ENCODE peak calls at places on chromosomes 16 and 17, in four cellular contexts. One of them, this sample, is unnamed. For H3K36me3 and H3K4me1, the result is how much of the 10 kb centered on the place peaks cover.

GRCh38 chr16:8505327-8505991 is 84.9 kb downstream of the TMEM114 start:
- DNase-seq in small intestine: peak
- DNase-seq in K562: no peak
- DNase-seq in fibroblast of lung: no peak
- DNase-seq in this sample: no peak

GRCh38 chr16:67199808-67200198 is 872 bp downstream of the ELMO3 start:
- DNase-seq in small intestine: peak
- DNase-seq in K562: no peak
- DNase-seq in fibroblast of lung: no peak
- DNase-seq in this sample: no peak

GRCh38 chr16:11356573-11357331 is 11.5 kb downstream of the RMI2 start:
- DNase-seq in small intestine: peak
- DNase-seq in K562: peak
- DNase-seq in fibroblast of lung: peak
- DNase-seq in this sample: peak

GRCh38 chr17:81641825-81642489 is 5.0 kb downstream of the TSPAN10 start:
- DNase-seq in small intestine: no peak
- DNase-seq in K562: no peak
- DNase-seq in fibroblast of lung: peak
- DNase-seq in this sample: no peak

GRCh38 chr17:45381001-45381400 is 51.7 kb downstream of the ARHGAP27 start:
- DNase-seq in small intestine: peak
- DNase-seq in K562: no peak
- DNase-seq in fibroblast of lung: no peak
- DNase-seq in this sample: no peak

GRCh38 chr17:64938925-64939474 is 19.7 kb upstream of the LRRC37A3 start:
- DNase-seq in small intestine: peak
- DNase-seq in K562: peak
- DNase-seq in fibroblast of lung: no peak
- DNase-seq in this sample: peak

GRCh38 chr16:89095401-89095974 is 1.8 kb downstream of the ACSF3 start:
- DNase-seq in small intestine: no peak
- DNase-seq in K562: no peak
- DNase-seq in fibroblast of lung: no peak
- DNase-seq in this sample: no peak

GRCh38 chr16:47461598-47462266 is 601 bp downstream of the PHKB start:
- DNase-seq in small intestine: peak
- DNase-seq in K562: peak
- DNase-seq in fibroblast of lung: peak
- DNase-seq in this sample: peak

GRCh38 chr17:9072626-9073339 is 51.5 kb downstream of the NTN1 start:
- DNase-seq in small intestine: peak
- DNase-seq in K562: no peak
- DNase-seq in fibroblast of lung: peak
- DNase-seq in this sample: no peak

GRCh38 chr16:80283450-80284392 is 257.1 kb upstream of the DYNLRB2 start:
- DNase-seq in small intestine: no peak
- DNase-seq in K562: no peak
- DNase-seq in fibroblast of lung: no peak
- DNase-seq in this sample: no peak

GRCh38 chr16:21589551-21589950 is 9.8 kb upstream of the METTL9 start:
- DNase-seq in small intestine: no peak
- DNase-seq in K562: no peak
- DNase-seq in fibroblast of lung: no peak
- DNase-seq in this sample: no peak

GRCh38 chr17:48102700-48103378 is 1.6 kb upstream of the CBX1 start:
- DNase-seq in small intestine: no peak
- DNase-seq in K562: no peak
- DNase-seq in fibroblast of lung: no peak
- DNase-seq in this sample: peak

GRCh38 chr17:36777118-36777517 is 160.2 kb upstream of the LHX1 start:
- DNase-seq in small intestine: no peak
- DNase-seq in K562: peak
- DNase-seq in fibroblast of lung: peak
- DNase-seq in this sample: peak

GRCh38 chr16:19607610-19608280 is 52.2 kb downstream of the VPS35L start:
- DNase-seq in small intestine: no peak
- DNase-seq in K562: no peak
- DNase-seq in fibroblast of lung: peak
- DNase-seq in this sample: no peak

GRCh38 chr16:48001306-48001885 is 154.4 kb downstream of the ABCC12 start:
- DNase-seq in small intestine: no peak
- DNase-seq in K562: no peak
- DNase-seq in fibroblast of lung: no peak
- DNase-seq in this sample: no peak

GRCh38 chr17:6465206-6466003 is 21.1 kb downstream of the PIMREG start:
- DNase-seq in small intestine: no peak
- DNase-seq in K562: no peak
- DNase-seq in fibroblast of lung: no peak
- DNase-seq in this sample: no peak

GRCh38 chr16:28166394-28167208 is 45.2 kb downstream of the XPO6 start:
- DNase-seq in small intestine: no peak
- DNase-seq in K562: no peak
- DNase-seq in fibroblast of lung: peak
- DNase-seq in this sample: no peak

GRCh38 chr16:72247821-72248253 is 75.9 kb upstream of the PMFBP1 start:
- DNase-seq in small intestine: no peak
- DNase-seq in K562: no peak
- DNase-seq in fibroblast of lung: peak
- DNase-seq in this sample: no peak

GRCh38 chr17:49209061-49209571 is 1.3 kb downstream of the GNGT2 start:
- DNase-seq in small intestine: no peak
- DNase-seq in K562: no peak
- DNase-seq in fibroblast of lung: no peak
- DNase-seq in this sample: no peak

GRCh38 chr17:41464682-41465081 is 2.5 kb downstream of the KRT32 start:
- DNase-seq in small intestine: peak
- DNase-seq in K562: no peak
- DNase-seq in fibroblast of lung: peak
- DNase-seq in this sample: no peak

GRCh38 chr17:19447085-19447583 is 36.1 kb downstream of the RNF112 start:
- DNase-seq in small intestine: peak
- DNase-seq in K562: peak
- DNase-seq in fibroblast of lung: peak
- DNase-seq in this sample: peak

GRCh38 chr17:44792276-44792675 is 33.5 kb downstream of the ADAM11 start:
- DNase-seq in small intestine: no peak
- DNase-seq in K562: no peak
- DNase-seq in fibroblast of lung: peak
- DNase-seq in this sample: no peak

GRCh38 chr17:10025976-10026785 is 121.1 kb upstream of the RCVRN start:
- DNase-seq in small intestine: no peak
- DNase-seq in K562: no peak
- DNase-seq in fibroblast of lung: no peak
- DNase-seq in this sample: no peak

GRCh38 chr16:22098538-22099255 is 6.4 kb downstream of the VWA3A start:
- DNase-seq in small intestine: peak
- DNase-seq in K562: peak
- DNase-seq in fibroblast of lung: peak
- DNase-seq in this sample: peak

GRCh38 chr16:70267516-70267915 is 15.8 kb upstream of the EXOSC6 start:
- DNase-seq in small intestine: peak
- DNase-seq in K562: peak
- DNase-seq in fibroblast of lung: peak
- DNase-seq in this sample: peak

GRCh38 chr17:75099881-75100595 is 9.7 kb upstream of the ARMC7 start:
- DNase-seq in small intestine: no peak
- DNase-seq in K562: no peak
- DNase-seq in fibroblast of lung: no peak
- DNase-seq in this sample: no peak

GRCh38 chr16:87581867-87582220 is 20.5 kb upstream of the JPH3 start:
- DNase-seq in small intestine: no peak
- DNase-seq in K562: peak
- DNase-seq in fibroblast of lung: peak
- DNase-seq in this sample: peak

GRCh38 chr16:71557299-71557698 is 19.6 kb downstream of the TAT start:
- DNase-seq in small intestine: no peak
- DNase-seq in K562: no peak
- DNase-seq in fibroblast of lung: no peak
- DNase-seq in this sample: no peak

GRCh38 chr17:57271821-57272220 is 15.5 kb downstream of the MSI2 start:
- DNase-seq in small intestine: no peak
- DNase-seq in K562: no peak
- DNase-seq in fibroblast of lung: no peak
- DNase-seq in this sample: no peak

GRCh38 chr16:19696312-19696711 is 21.7 kb downstream of the KNOP1 start:
- DNase-seq in small intestine: peak
- DNase-seq in K562: no peak
- DNase-seq in fibroblast of lung: peak
- DNase-seq in this sample: peak

GRCh38 chr17:40139566-40140058 is 725 bp upstream of the CASC3 start:
- DNase-seq in small intestine: no peak
- DNase-seq in K562: no peak
- DNase-seq in fibroblast of lung: no peak
- DNase-seq in this sample: peak

GRCh38 chr17:40150215-40150614 is 9.9 kb downstream of the CASC3 start:
- DNase-seq in small intestine: no peak
- DNase-seq in K562: no peak
- DNase-seq in fibroblast of lung: no peak
- DNase-seq in this sample: no peak

GRCh38 chr17:40148527-40148926 is 8.2 kb downstream of the CASC3 start:
- DNase-seq in small intestine: no peak
- DNase-seq in K562: no peak
- DNase-seq in fibroblast of lung: no peak
- DNase-seq in this sample: no peak

GRCh38 chr17:40145476-40145875 is 5.1 kb downstream of the CASC3 start:
- DNase-seq in small intestine: no peak
- DNase-seq in K562: no peak
- DNase-seq in fibroblast of lung: no peak
- DNase-seq in this sample: no peak
- H3K36me3 ChIP-seq in small intestine: under half
- H3K36me3 ChIP-seq in K562: half or more
- H3K36me3 ChIP-seq in fibroblast of lung: under half
- H3K36me3 ChIP-seq in this sample: half or more

GRCh38 chr17:59853168-59853918 is 39.4 kb downstream of the TUBD1 start:
- DNase-seq in small intestine: peak
- DNase-seq in K562: peak
- DNase-seq in fibroblast of lung: peak
- DNase-seq in this sample: peak
- H3K4me1 ChIP-seq in small intestine: under half
- H3K4me1 ChIP-seq in K562: under half
- H3K4me1 ChIP-seq in fibroblast of lung: under half
- H3K4me1 ChIP-seq in this sample: under half

GRCh38 chr16:16016388-16016964 is 67.1 kb downstream of the ABCC1 start:
- DNase-seq in small intestine: no peak
- DNase-seq in K562: no peak
- DNase-seq in fibroblast of lung: no peak
- DNase-seq in this sample: no peak
- H3K36me3 ChIP-seq in small intestine: under half
- H3K36me3 ChIP-seq in K562: half or more
- H3K36me3 ChIP-seq in fibroblast of lung: under half
- H3K36me3 ChIP-seq in this sample: under half

GRCh38 chr17:27496005-27496404 is 39.8 kb downstream of the KSR1 start:
- DNase-seq in small intestine: no peak
- DNase-seq in K562: no peak
- DNase-seq in fibroblast of lung: no peak
- DNase-seq in this sample: no peak

GRCh38 chr17:27498615-27499316 is 42.5 kb downstream of the KSR1 start:
- DNase-seq in small intestine: no peak
- DNase-seq in K562: no peak
- DNase-seq in fibroblast of lung: no peak
- DNase-seq in this sample: no peak

GRCh38 chr17:27496971-27497370 is 40.7 kb downstream of the KSR1 start:
- DNase-seq in small intestine: no peak
- DNase-seq in K562: no peak
- DNase-seq in fibroblast of lung: no peak
- DNase-seq in this sample: no peak

GRCh38 chr17:27496501-27496943 is 40.3 kb downstream of the KSR1 start:
- DNase-seq in small intestine: peak
- DNase-seq in K562: no peak
- DNase-seq in fibroblast of lung: no peak
- DNase-seq in this sample: no peak

DNA sequence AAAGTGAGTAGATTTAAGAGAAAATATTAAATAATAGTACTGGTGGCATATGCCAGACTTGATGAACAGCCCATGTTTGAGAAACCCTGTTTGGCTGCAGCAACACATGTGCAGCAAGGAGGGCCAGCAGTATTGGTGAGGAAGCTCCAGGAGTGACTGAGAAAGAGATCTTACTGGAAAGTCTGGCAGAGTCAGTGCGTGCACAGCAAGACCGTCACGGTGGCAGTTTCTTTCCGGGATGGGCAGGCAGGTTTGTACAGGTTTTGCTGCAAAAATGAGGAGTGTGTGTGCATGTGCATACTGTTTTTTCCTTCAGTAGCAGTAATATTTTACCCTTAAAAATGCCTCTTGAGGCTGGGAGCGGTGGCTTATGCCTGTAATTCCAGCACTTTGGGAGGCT is 41.4 kb downstream of the KSR1 start:
- DNase-seq in small intestine: no peak
- DNase-seq in K562: no peak
- DNase-seq in fibroblast of lung: no peak
- DNase-seq in this sample: no peak
- H3K4me1 ChIP-seq in small intestine: under half
- H3K4me1 ChIP-seq in K562: under half
- H3K4me1 ChIP-seq in fibroblast of lung: under half
- H3K4me1 ChIP-seq in this sample: under half